ENCODE peak calls at places on chromosomes 3 and 15, in five cellular contexts. Z is AG20443; S is T-helper 22 cell; F is stimulated activated CD8-positive, alpha-beta memory T cell treated with anti-CD3 and anti-CD28 coated beads, Interleukin-12 subunit alpha, Interleukin-12 subunit beta, amount 100 ng/mL, for 1 hour; G is cardiac muscle cell. I is an unnamed sample.

GRCh38 chr15:52010633-52011595 is 8.1 kb upstream of the MAPK6 start:
- DNase-seq in Z (peak), S (no peak), F (no peak), G (no peak), I (peak)

GRCh38 chr3:113695818-113696645 is at the start of gene USF3:
- DNase-seq in Z (peak), S (peak), F (peak), G (peak), I (peak)

GRCh38 chr15:50906954-50907865 is 1.3 kb upstream of the AP4E1 start:
- DNase-seq in Z (no peak), S (peak), F (peak), G (no peak), I (peak)

GRCh38 chr3:141454906-141455602 is 31.8 kb upstream of the RASA2 start:
- DNase-seq in Z (peak), S (no peak), F (no peak), G (peak), I (peak)

GRCh38 chr3:115623414-115623868 is at the start of gene GAP43:
- DNase-seq in Z (peak), S (no peak), F (no peak), G (peak), I (peak)

GRCh38 chr15:91627473-91628309 is 225.8 kb upstream of the SLCO3A1 start:
- DNase-seq in Z (peak), S (no peak), F (no peak), G (peak), I (peak)

GRCh38 chr3:27532426-27532825 is 48.2 kb upstream of the SLC4A7 start:
- DNase-seq in Z (no peak), S (no peak), F (no peak), G (no peak), I (no peak)

GRCh38 chr15:62564889-62565288 is 399.8 kb upstream of the C2CD4B start:
- DNase-seq in Z (no peak), S (no peak), F (no peak), G (peak), I (peak)

GRCh38 chr3:171327441-171328174 is 132.6 kb downstream of the TNIK start:
- DNase-seq in Z (no peak), S (no peak), F (no peak), G (no peak), I (peak)

GRCh38 chr15:59993950-59994401 is 10.1 kb upstream of the FOXB1 start:
- DNase-seq in Z (no peak), S (no peak), F (no peak), G (peak), I (no peak)

GRCh38 chr15:67915374-67916050 is 75.7 kb upstream of the RNU6-1 start:
- DNase-seq in Z (no peak), S (no peak), F (no peak), G (peak), I (peak)

GRCh38 chr15:79853492-79854328 is 43.1 kb downstream of the MTHFS start:
- DNase-seq in Z (peak), S (peak), F (peak), G (peak), I (peak)

GRCh38 chr15:94203321-94203720 is 28.0 kb upstream of the MCTP2 start:
- DNase-seq in Z (no peak), S (no peak), F (no peak), G (no peak), I (peak)

GRCh38 chr3:154668187-154668586 is 238.2 kb upstream of the GPR149 start:
- DNase-seq in Z (no peak), S (no peak), F (no peak), G (no peak), I (no peak)

GRCh38 chr3:45795509-45795881 is 841 bp downstream of the SLC6A20 start:
- DNase-seq in Z (no peak), S (no peak), F (no peak), G (peak), I (no peak)

GRCh38 chr3:193231201-193231600 is 9.8 kb upstream of the PLAAT1 start:
- DNase-seq in Z (no peak), S (no peak), F (no peak), G (no peak), I (no peak)

GRCh38 chr15:90839187-90840071 is 29.0 kb upstream of the FURIN start:
- DNase-seq in Z (no peak), S (no peak), F (no peak), G (no peak), I (peak)

GRCh38 chr3:14147617-14148016 is 22.8 kb downstream of the TMEM43 start:
- DNase-seq in Z (no peak), S (no peak), F (no peak), G (no peak), I (no peak)

GRCh38 chr15:45630958-45631691 is 3.7 kb upstream of the SQOR start:
- DNase-seq in Z (peak), S (no peak), F (no peak), G (no peak), I (peak)

GRCh38 chr15:77821188-77821958 is 188.7 kb upstream of the LINGO1 start:
- DNase-seq in Z (peak), S (no peak), F (no peak), G (peak), I (peak)

GRCh38 chr15:52502608-52503007 is 26.1 kb downstream of the MYO5A start:
- DNase-seq in Z (no peak), S (no peak), F (no peak), G (no peak), I (no peak)

GRCh38 chr3:27166888-27167287 is 202.3 kb downstream of the NEK10 start:
- DNase-seq in Z (peak), S (no peak), F (no peak), G (no peak), I (peak)

GRCh38 chr3:190826018-190826417 is 36.5 kb downstream of the GMNC start:
- DNase-seq in Z (no peak), S (no peak), F (no peak), G (no peak), I (peak)

I was measured in renal cortical epithelial cell.